ENCODE peak calls at places on chromosomes 3 and 15, in six cellular contexts. L, F, M, Z, G and E are unnamed samples.

GRCh38 chr3:185940951-185941350 is 3.1 kb upstream of the TRA2B start:
- DNase-seq in L (no peak), F (no peak), M (no peak), Z (no peak), G (no peak), E (no peak)

GRCh38 chr3:129230311-129231019 is 18.9 kb upstream of the COPG1 start:
- DNase-seq in L (no peak), Z (no peak), M (no peak), G (peak), F (peak), E (peak)

GRCh38 chr15:31396881-31397560 is 70.4 kb downstream of the KLF13 start:
- DNase-seq in M (peak), F (peak), L (no peak), G (peak), Z (peak), E (no peak)

GRCh38 chr3:131239250-131239649 is 142.3 kb upstream of the NUDT16 start:
- DNase-seq in F (no peak), L (no peak), G (no peak), Z (no peak), M (no peak), E (no peak)

GRCh38 chr3:3778216-3778615 is 21.0 kb upstream of the LRRN1 start:
- DNase-seq in G (no peak), F (no peak), M (no peak), L (no peak), Z (no peak), E (no peak)

GRCh38 chr15:22944651-22945050 is 35.5 kb downstream of the CYFIP1 start:
- DNase-seq in M (no peak), Z (no peak), F (no peak), L (no peak), G (no peak), E (no peak)

GRCh38 chr3:159163656-159164055 is 361.8 kb downstream of the MFSD1 start:
- DNase-seq in G (no peak), L (no peak), F (no peak), M (no peak), Z (no peak), E (no peak)

GRCh38 chr3:15983232-15983631 is 185.5 kb upstream of the ANKRD28 start:
- DNase-seq in L (no peak), F (peak), G (peak), Z (no peak), M (no peak), E (no peak)

GRCh38 chr3:45092132-45093031 is 53.8 kb downstream of the CDCP1 start:
- DNase-seq in F (peak), G (peak), Z (peak), M (no peak), L (no peak), E (no peak)

GRCh38 chr3:129606522-129607390 is at the start of gene PLXND1:
- DNase-seq in M (peak), L (no peak), Z (peak), F (peak), G (peak), E (peak)

GRCh38 chr3:39189648-39190269 is 2.6 kb downstream of the XIRP1 start:
- DNase-seq in L (peak), F (peak), G (peak), Z (peak), M (no peak), E (peak)

GRCh38 chr3:52257911-52258310 is 12.4 kb downstream of the PPM1M start:
- DNase-seq in G (peak), F (no peak), Z (no peak), M (no peak), L (no peak), E (no peak)

GRCh38 chr3:126157083-126157768 is 23.2 kb downstream of the ALDH1L1 start:
- DNase-seq in L (no peak), M (no peak), F (no peak), Z (no peak), G (no peak), E (no peak)

GRCh38 chr3:69324362-69325025 is 61.4 kb downstream of the FRMD4B start:
- DNase-seq in F (no peak), M (no peak), G (peak), L (no peak), Z (peak), E (peak)

GRCh38 chr15:81303241-81304225 is 20.4 kb downstream of the STARD5 start:
- DNase-seq in Z (no peak), M (no peak), G (peak), L (no peak), F (peak), E (no peak)

GRCh38 chr3:17808994-17809393 is 66.6 kb upstream of the TBC1D5 start:
- DNase-seq in L (no peak), G (peak), M (no peak), Z (no peak), F (peak), E (no peak)

GRCh38 chr15:82122754-82123400 is 77.1 kb upstream of the MEX3B start:
- DNase-seq in Z (no peak), F (peak), L (no peak), M (no peak), G (peak), E (no peak)

GRCh38 chr3:87706176-87706575 is 352.6 kb downstream of the CGGBP1 start:
- DNase-seq in G (no peak), F (no peak), L (no peak), M (no peak), Z (no peak), E (no peak)

GRCh38 chr3:183944790-183945189 is 60.1 kb upstream of the PARL start:
- DNase-seq in M (no peak), Z (no peak), G (no peak), F (no peak), L (no peak), E (no peak)

GRCh38 chr3:39448506-39449233 is 18.8 kb upstream of the MOBP start:
- DNase-seq in Z (peak), M (no peak), F (no peak), G (no peak), L (no peak), E (no peak)

GRCh38 chr3:127785711-127786265 is 36.5 kb downstream of the MGLL start:
- DNase-seq in G (no peak), M (no peak), F (no peak), Z (no peak), L (no peak), E (no peak)

GRCh38 chr3:120823156-120823555 is 80.6 kb downstream of the GTF2E1 start:
- DNase-seq in L (no peak), M (no peak), F (peak), G (no peak), Z (no peak), E (no peak)
- TF ChIP-seq CTCF in L (no peak), M (no peak), F (no peak), G (no peak), Z (no peak), E (no peak)

GRCh38 chr3:121989943-121990342 is 32.1 kb downstream of the ILDR1 start:
- DNase-seq in F (no peak), L (no peak), G (peak), Z (peak), M (no peak), E (no peak)
- TF ChIP-seq CTCF in F (no peak), L (no peak), G (no peak), Z (peak), M (peak), E (no peak)

DNA sequence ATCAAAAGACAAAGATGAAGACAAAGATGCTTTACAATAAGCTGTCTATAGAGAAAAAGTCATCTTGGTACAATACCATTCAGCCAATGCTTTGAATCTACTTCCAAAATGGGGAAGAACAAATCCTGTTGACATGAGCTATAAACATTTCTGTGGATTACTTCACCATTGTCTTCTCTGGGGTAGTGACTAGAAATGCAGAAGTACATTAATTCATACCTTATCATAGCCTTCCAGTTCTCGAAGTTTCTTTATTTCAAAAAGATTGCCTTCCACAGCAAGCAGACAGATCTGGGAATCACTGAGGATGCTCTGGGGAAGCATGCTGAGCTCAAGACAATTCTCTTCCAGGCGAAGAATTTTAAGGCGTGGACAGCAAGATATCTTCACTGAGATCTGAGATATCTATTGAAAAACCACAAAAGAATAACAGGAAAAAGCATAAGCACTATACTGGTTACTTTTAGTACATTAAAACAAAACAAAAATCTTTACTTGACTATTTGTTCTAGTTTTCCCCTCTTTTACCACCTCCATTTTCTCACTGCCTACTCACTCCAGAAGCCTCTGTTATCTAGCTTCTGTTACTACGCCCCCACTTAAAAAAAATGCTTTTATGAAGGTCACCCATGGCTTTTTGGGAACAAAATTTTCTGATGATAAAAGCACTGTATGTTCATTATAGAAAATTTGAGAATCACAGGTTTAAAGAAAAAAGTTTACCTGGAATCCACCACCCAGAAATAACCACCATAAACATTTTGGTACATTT is 3.5 kb downstream of the LRRC57 start:
- DNase-seq in L (no peak), M (no peak), F (no peak), Z (no peak), G (no peak), E (no peak)
- TF ChIP-seq CTCF in L (no peak), M (no peak), F (no peak), Z (no peak), G (no peak), E (no peak)

DNA sequence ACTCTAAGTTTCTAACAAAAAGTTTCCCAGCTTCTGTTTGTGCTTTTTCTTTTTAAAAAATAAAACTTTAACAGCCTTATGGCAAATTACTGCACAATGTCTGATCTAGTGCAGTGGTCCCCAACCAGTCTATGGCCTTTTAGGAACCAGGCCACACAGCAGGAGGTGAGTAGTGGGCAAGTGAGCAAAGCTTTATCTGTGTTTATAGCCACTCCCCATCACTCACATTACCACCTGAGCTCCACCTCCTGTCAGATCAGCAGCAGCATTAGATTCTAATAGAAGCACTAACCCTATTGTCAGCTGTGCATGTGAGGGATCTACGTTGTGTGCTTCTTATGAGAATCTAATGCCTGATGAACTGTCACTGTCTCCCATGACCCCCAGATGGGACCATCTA is 5.6 kb downstream of the MKRN2 start:
- DNase-seq in L (no peak), F (no peak), G (no peak), M (no peak), Z (no peak), E (no peak)
- TF ChIP-seq CTCF in L (no peak), F (no peak), G (no peak), M (no peak), Z (no peak), E (no peak)

DNA sequence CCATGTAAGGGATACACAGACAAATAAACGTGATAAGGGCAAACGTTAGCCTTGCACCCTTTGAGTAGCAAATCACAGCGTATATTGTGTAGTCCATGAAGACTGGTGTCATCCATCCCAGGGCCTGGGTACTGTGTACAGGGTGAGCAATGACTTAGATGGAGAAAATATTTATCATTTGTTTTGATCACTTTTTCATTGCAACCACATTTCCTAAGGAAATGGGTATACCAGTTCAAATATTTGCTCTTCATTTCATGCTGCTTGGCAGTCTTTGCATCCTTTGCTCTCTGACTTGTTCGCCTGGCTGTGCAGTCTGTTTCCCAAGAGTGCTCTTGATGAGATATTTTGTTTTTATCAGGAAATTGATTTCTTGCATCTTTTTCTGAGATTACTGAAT is 424.7 kb upstream of the SEMA6D start:
- DNase-seq in G (no peak), F (no peak), M (no peak), L (no peak), Z (no peak), E (no peak)
- TF ChIP-seq CTCF in G (no peak), F (no peak), M (no peak), L (no peak), Z (no peak), E (no peak)

DNA sequence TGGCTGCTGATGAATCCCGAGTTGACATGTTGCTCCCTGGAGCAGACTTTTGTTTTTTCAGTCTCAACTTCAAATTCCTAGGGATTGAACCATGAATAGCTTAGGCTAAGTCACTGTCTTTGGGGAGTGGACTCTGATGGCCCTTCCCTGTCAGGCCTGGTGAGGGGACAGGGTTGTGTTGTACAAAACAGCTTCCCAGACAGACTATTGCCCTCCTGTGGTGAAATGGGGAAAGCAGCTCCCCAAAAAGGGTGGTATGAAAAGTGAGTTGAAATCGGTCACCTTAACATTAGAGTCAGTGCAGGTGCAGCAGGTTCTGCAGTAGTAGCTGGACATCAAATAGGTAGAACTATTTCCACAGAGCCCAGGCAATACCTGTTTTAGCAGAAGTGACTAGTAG is 775.6 kb downstream of the ROBO2 start:
- DNase-seq in Z (peak), G (no peak), F (no peak), L (no peak), M (no peak), E (no peak)
- TF ChIP-seq CTCF in Z (peak), G (no peak), F (peak), L (no peak), M (no peak), E (no peak)

DNA sequence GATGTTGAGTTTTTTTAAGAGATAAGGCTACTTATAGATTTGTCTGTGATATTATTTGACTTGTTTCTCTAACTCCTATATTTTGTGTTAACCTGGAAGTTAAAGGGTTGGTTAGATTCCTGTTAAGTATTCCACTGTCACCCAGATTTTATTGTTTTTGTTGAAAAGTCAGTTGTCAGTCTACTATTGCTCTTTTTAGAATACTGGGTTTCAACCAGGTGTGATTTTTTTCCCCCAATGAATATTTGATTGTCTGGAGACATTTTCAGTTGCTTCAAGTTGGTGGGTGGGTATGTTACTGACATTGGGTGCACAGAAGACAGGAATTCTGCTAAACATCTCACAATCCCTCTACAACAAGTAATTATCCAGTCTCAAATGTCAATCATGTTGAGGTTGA is 43.8 kb upstream of the GPR149 start:
- DNase-seq in F (no peak), Z (no peak), M (no peak), L (no peak), G (no peak), E (no peak)
- TF ChIP-seq CTCF in F (no peak), Z (no peak), M (no peak), L (no peak), G (no peak), E (no peak)

GRCh38 chr3:146326875-146327543 is 76.1 kb upstream of the PLSCR4 start:
- DNase-seq in Z (no peak), L (no peak), M (no peak), F (peak), G (peak), E (peak)
- TF ChIP-seq CTCF in Z (peak), L (no peak), M (peak), F (peak), G (peak), E (no peak)

GRCh38 chr15:94168250-94168649 is 63.1 kb upstream of the MCTP2 start:
- DNase-seq in G (no peak), M (no peak), F (no peak), Z (no peak), L (no peak), E (peak)
- TF ChIP-seq CTCF in G (no peak), M (peak), F (no peak), Z (peak), L (peak), E (peak)